ENCODE peak calls at places on chromosomes 4 and X, in eight cellular contexts. J is pancreas, T is tibial artery, S is body of pancreas, B is hepatocyte, A is right atrium auricular region, F is Peyer's patch, Z is GM23338. K is an unnamed sample. For H3K27me3 and H3K4me1, the result is how much of the 10 kb centered on the place peaks cover.

GRCh38 chr4:40848251-40848650 is 98.5 kb downstream of the NSUN7 start:
- DNase-seq in J (no peak), T (no peak), S (no peak), B (no peak), A (no peak), F (no peak), Z (peak), K (no peak)

GRCh38 chr4:11700751-11701226 is 272.1 kb upstream of the HS3ST1 start:
- DNase-seq in J (no peak), T (no peak), S (no peak), B (no peak), A (no peak), F (no peak), Z (no peak), K (no peak)

GRCh38 chrX:42691196-42691595 is 86.8 kb downstream of the PPP1R2C start:
- DNase-seq in J (no peak), T (no peak), S (no peak), B (no peak), A (no peak), F (no peak), Z (no peak), K (no peak)

GRCh38 chrX:10542549-10542948 is 77.8 kb downstream of the MID1 start:
- DNase-seq in J (no peak), T (no peak), S (no peak), B (no peak), A (no peak), F (no peak), Z (no peak), K (no peak)

GRCh38 chr4:57037982-57038604 is 59.4 kb downstream of the POLR2B start:
- DNase-seq in J (peak), T (peak), S (peak), B (peak), A (no peak), F (no peak), Z (peak), K (no peak)

GRCh38 chr4:110460074-110460761 is 15.7 kb upstream of the ENPEP start:
- DNase-seq in J (no peak), T (no peak), S (no peak), B (no peak), A (no peak), F (no peak), Z (no peak), K (no peak)

GRCh38 chr4:1075809-1076524 is 37.4 kb downstream of the RNF212 start:
- DNase-seq in J (no peak), T (no peak), S (no peak), B (no peak), A (no peak), F (no peak), Z (no peak), K (no peak)

GRCh38 chrX:39470588-39471155 is 627.1 kb downstream of the BCOR start:
- DNase-seq in J (no peak), T (peak), S (peak), B (peak), A (no peak), F (no peak), Z (no peak), K (no peak)

GRCh38 chr4:76373919-76374552 is 46.9 kb downstream of the CCDC158 start:
- DNase-seq in J (no peak), T (no peak), S (no peak), B (no peak), A (no peak), F (no peak), Z (no peak), K (no peak)

DNA sequence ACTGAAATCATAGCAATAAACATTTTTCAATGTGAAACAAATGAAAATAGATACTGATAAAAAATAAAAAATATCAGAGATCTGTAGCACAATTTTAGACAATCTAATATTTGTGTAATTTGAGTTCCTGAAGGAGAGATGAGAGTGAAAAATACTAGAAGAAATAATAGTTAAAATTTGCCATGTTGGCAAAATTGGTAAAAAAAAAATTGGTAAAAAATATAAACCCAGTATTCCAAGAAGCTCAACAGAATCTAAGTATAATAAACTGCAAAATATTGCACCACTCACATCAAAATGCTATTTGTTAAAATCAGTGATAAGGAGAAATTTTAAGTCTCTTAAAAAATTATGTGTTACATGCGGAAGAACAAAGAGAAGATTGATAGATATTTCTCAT is 1680.7 kb downstream of the PCDH7 start:
- DNase-seq in J (no peak), T (no peak), S (no peak), B (no peak), A (no peak), F (no peak), Z (no peak), K (no peak)
- H3K27me3 ChIP-seq in J (under half), T (under half), S (under half), B (under half), A (under half), F (under half), Z (under half), K (under half)

GRCh38 chr4:46270986-46271596 is 118.8 kb downstream of the GABRA2 start:
- DNase-seq in J (no peak), T (no peak), S (no peak), B (peak), A (no peak), F (no peak), Z (peak), K (no peak)

GRCh38 chr4:46277165-46277951 is 112.6 kb downstream of the GABRA2 start:
- DNase-seq in J (peak), T (no peak), S (peak), B (no peak), A (no peak), F (no peak), Z (no peak), K (no peak)

GRCh38 chr4:46274717-46275116 is 115.2 kb downstream of the GABRA2 start:
- DNase-seq in J (no peak), T (no peak), S (no peak), B (no peak), A (no peak), F (no peak), Z (peak), K (no peak)
- TF ChIP-seq CTCF in J (no peak), T (no peak), S (no peak), B (peak), A (no peak), F (no peak), Z (peak), K (no peak)

GRCh38 chr4:140246216-140246615 is 92.2 kb upstream of the MAML3 start:
- DNase-seq in J (no peak), T (no peak), S (no peak), B (no peak), A (no peak), F (no peak), Z (no peak), K (no peak)

GRCh38 chr4:140243345-140243753 is 89.4 kb upstream of the MAML3 start:
- DNase-seq in J (no peak), T (no peak), S (peak), B (peak), A (no peak), F (peak), Z (no peak), K (no peak)

GRCh38 chr4:140247237-140247636 is 93.3 kb upstream of the MAML3 start:
- DNase-seq in J (no peak), T (no peak), S (no peak), B (no peak), A (no peak), F (no peak), Z (no peak), K (no peak)

GRCh38 chr4:140242357-140243284 is 88.6 kb upstream of the MAML3 start:
- DNase-seq in J (no peak), T (no peak), S (peak), B (no peak), A (no peak), F (peak), Z (no peak), K (no peak)

GRCh38 chr4:140244328-140244727 is 90.3 kb upstream of the MAML3 start:
- DNase-seq in J (no peak), T (no peak), S (no peak), B (no peak), A (no peak), F (no peak), Z (no peak), K (no peak)
- H3K4me1 ChIP-seq in J (under half), T (under half), S (under half), B (under half), A (under half), F (under half), Z (under half), K (under half)

GRCh38 chrX:74911494-74911893 is 13.8 kb downstream of the NEXMIF start:
- DNase-seq in J (no peak), T (no peak), S (no peak), B (no peak), A (no peak), F (no peak), Z (no peak), K (no peak)

GRCh38 chrX:74902806-74903205 is 22.4 kb downstream of the NEXMIF start:
- DNase-seq in J (no peak), T (no peak), S (no peak), B (no peak), A (no peak), F (no peak), Z (peak), K (no peak)

GRCh38 chrX:74906427-74906826 is 18.8 kb downstream of the NEXMIF start:
- DNase-seq in J (no peak), T (no peak), S (no peak), B (no peak), A (no peak), F (no peak), Z (no peak), K (no peak)
- H3K27me3 ChIP-seq in J (under half), T (under half), S (under half), B (under half), A (under half), F (under half), Z (under half), K (under half)

DNA sequence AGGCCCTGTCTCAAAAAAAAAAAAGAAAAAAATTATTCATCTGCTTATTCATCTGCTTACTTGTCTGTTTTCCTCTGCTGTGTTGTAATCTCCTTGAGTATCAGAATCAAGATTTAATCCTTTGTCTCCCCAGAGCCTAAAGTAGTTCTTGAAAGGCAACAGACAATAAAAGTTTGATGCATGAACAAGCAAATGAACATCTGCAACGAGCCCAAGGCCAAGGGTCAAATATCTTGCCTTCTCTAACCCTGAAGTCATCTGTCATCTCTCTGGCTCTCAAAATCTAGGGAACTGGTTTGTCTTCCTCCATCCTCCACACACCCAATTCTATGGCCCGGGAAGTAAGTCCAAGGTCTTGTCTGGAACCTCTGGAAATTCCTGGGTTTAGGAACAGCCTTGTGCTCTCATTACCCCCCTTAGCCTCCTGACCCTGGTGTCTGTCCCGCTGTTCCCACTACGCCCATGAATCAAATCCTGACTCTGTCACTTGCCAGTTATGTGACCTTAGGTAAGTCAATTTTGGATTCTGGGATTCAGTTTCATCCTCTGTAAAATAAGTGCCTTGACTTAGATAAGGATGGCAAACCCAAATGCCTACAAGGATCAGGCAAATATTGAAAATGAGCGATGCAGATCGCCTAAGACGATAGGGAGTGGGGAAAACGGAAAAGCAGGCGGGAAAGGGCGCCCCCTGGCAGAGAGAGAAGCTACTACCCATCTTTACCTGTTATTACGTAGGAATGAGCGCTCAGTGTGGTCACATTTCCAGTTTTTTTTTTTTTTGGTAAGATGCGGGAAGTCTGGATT is 102.7 kb upstream of the DHX15 start:
- DNase-seq in J (no peak), T (no peak), S (peak), B (peak), A (no peak), F (no peak), Z (peak), K (no peak)
- TF ChIP-seq CTCF in J (no peak), T (no peak), S (peak), B (peak), A (no peak), F (peak), Z (peak), K (no peak)

GRCh38 chr4:102604222-102604940 is 103.2 kb downstream of the NFKB1 start:
- DNase-seq in J (no peak), T (no peak), S (no peak), B (no peak), A (no peak), F (no peak), Z (no peak), K (no peak)

GRCh38 chr4:102606261-102606660 is 105.1 kb downstream of the NFKB1 start:
- DNase-seq in J (no peak), T (no peak), S (no peak), B (no peak), A (no peak), F (no peak), Z (no peak), K (no peak)

GRCh38 chr4:102608190-102608589 is 107.0 kb downstream of the NFKB1 start:
- DNase-seq in J (no peak), T (no peak), S (no peak), B (no peak), A (no peak), F (no peak), Z (no peak), K (no peak)

GRCh38 chr4:102610007-102610406 is 108.8 kb downstream of the NFKB1 start:
- DNase-seq in J (no peak), T (no peak), S (no peak), B (no peak), A (no peak), F (no peak), Z (no peak), K (no peak)

DNA sequence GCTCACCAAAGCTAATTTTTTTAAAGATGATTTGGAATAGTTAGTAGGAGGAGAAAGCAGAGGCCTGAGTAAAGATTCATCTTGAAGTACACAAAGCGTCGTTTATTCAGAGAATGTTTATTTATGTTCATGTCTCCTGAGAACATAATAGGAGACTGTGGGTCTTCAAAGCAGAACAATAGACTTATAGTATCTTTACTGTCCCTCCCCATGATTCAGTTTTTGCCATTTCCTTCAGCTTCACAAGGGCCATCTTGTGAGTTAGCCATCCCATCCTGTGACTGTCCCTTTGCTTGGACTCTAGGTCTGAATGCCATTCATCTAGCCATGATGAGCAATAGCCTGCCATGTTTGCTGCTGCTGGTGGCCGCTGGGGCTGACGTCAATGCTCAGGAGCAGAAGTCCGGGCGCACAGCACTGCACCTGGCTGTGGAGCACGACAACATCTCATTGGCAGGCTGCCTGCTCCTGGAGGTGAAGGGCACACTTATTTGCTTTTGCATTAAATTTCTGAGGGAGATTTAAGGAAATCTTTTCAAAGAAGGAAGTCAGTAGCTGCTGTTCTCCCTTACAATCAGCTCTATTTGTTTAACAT is 105.8 kb downstream of the NFKB1 start:
- DNase-seq in J (no peak), T (no peak), S (peak), B (no peak), A (no peak), F (no peak), Z (no peak), K (no peak)
- H3K4me1 ChIP-seq in J (under half), T (under half), S (under half), B (under half), A (under half), F (under half), Z (under half), K (under half)

K was measured in thoracic aorta.